ENCODE peak calls at places on chromosomes 13 and 19, in ten cellular contexts. C is AG04450, O is Peyer's patch, V is ascending aorta, F is lower lobe of right lung, X is PC-3, B is body of pancreas, R is tibial nerve, H is GM23338, J is breast epithelium. U is an unnamed sample.

GRCh38 chr13:46341112-46341711 is 45.8 kb downstream of the RUBCNL start:
- DNase-seq in H (no peak), J (no peak), R (no peak), B (no peak), X (peak; percentile 56), F (no peak), C (peak; percentile 6), O (no peak), V (no peak), U (no peak)

GRCh38 chr13:45297456-45298205 is 43.4 kb downstream of the TPT1 start:
- DNase-seq in J (no peak), R (no peak), O (no peak), X (no peak), B (no peak), V (no peak), C (no peak), H (no peak), F (no peak), U (no peak)

GRCh38 chr13:77752512-77753069 is 55.1 kb downstream of the SLAIN1 start:
- DNase-seq in B (no peak), X (no peak), J (no peak), F (no peak), H (no peak), R (no peak), V (no peak), C (no peak), O (no peak), U (no peak)

GRCh38 chr13:41916173-41916954 is 44.5 kb downstream of the VWA8 start:
- DNase-seq in R (no peak), H (no peak), J (no peak), C (peak; percentile 66), B (no peak), O (no peak), F (no peak), V (no peak), X (peak; percentile 59), U (no peak)

GRCh38 chr19:15562861-15563260 is 52.2 kb upstream of the CYP4F8 start:
- DNase-seq in X (peak; percentile 57), O (no peak), R (no peak), H (no peak), V (no peak), J (peak; percentile 67), B (peak; percentile 31), F (no peak), C (peak; percentile 11), U (no peak)

GRCh38 chr19:35240322-35240721 is 8.5 kb upstream of the LSR start:
- DNase-seq in B (no peak), J (no peak), X (no peak), F (no peak), O (no peak), H (no peak), R (no peak), C (no peak), V (no peak), U (no peak)

GRCh38 chr19:4051175-4052101 is 15.3 kb downstream of the ZBTB7A start:
- DNase-seq in V (no peak), C (no peak), F (peak; percentile 80), B (peak; percentile 38), J (no peak), O (peak; percentile 72), H (no peak), X (peak; percentile 63), R (no peak), U (no peak)

GRCh38 chr13:35354305-35354704 is 122.2 kb downstream of the MAB21L1 start:
- DNase-seq in C (no peak), R (no peak), F (no peak), B (no peak), H (no peak), J (no peak), V (no peak), X (no peak), O (no peak), U (no peak)

GRCh38 chr19:35310331-35310730 is 18.4 kb downstream of the MAG start:
- DNase-seq in X (no peak), F (no peak), R (no peak), H (no peak), C (no peak), V (no peak), B (no peak), O (no peak), J (no peak), U (no peak)

GRCh38 chr19:49533551-49534488 is 6.0 kb downstream of the RCN3 start:
- DNase-seq in R (peak; percentile 79), V (no peak), X (peak; percentile 68), B (peak; percentile 77), C (no peak), O (peak; percentile 74), J (peak; percentile 75), H (peak; percentile 83), F (peak; percentile 87), U (peak; percentile 82)

GRCh38 chr13:96672016-96672415 is 322.3 kb downstream of the OXGR1 start:
- DNase-seq in C (no peak), R (no peak), J (no peak), F (no peak), B (no peak), V (no peak), H (no peak), O (no peak), X (peak; percentile 74), U (no peak)

GRCh38 chr13:36086117-36086516 is 45.1 kb downstream of the DCLK1 start:
- DNase-seq in V (no peak), X (no peak), J (no peak), O (no peak), F (no peak), C (no peak), B (no peak), R (no peak), H (peak; percentile 71), U (no peak)

GRCh38 chr13:113746143-113746525 is 12.9 kb upstream of the TMEM255B start:
- DNase-seq in O (peak; percentile 66), C (no peak), X (no peak), J (no peak), F (no peak), R (no peak), B (no peak), V (no peak), H (peak; percentile 34), U (no peak)

GRCh38 chr13:104584481-104584880 is 1518.3 kb upstream of the SLC10A2 start:
- DNase-seq in C (no peak), X (no peak), V (no peak), J (no peak), O (no peak), B (no peak), H (no peak), R (no peak), F (no peak), U (no peak)

GRCh38 chr13:75327132-75327505 is 154.8 kb downstream of the TBC1D4 start:
- DNase-seq in X (no peak), J (no peak), F (no peak), V (no peak), B (no peak), R (no peak), H (no peak), C (no peak), O (no peak), U (no peak)
- H3K4me3 ChIP-seq in X (no peak overlapping the region), J (peak overlapping the region; percentile 53), F (peak overlapping the region; percentile 35), V (no peak overlapping the region), B (no peak overlapping the region), R (no peak overlapping the region), H (no peak overlapping the region), C (no peak overlapping the region), O (peak overlapping the region; percentile 26), U (no peak overlapping the region)

GRCh38 chr19:10334340-10335148 is 1.2 kb upstream of the RAVER1 start:
- DNase-seq in H (peak; percentile 95), J (peak; percentile 98), R (peak; percentile 95), C (peak; percentile 89), O (peak; percentile 98), V (peak; percentile 71), B (peak; percentile 98), X (peak; percentile 99), F (peak; percentile 96), U (peak; percentile 96)
- TF ChIP-seq CTCF in H (no peak), J (no peak), R (no peak), C (peak; percentile 33), O (no peak), V (no peak), B (no peak), X (no peak), F (no peak), U (no peak)

DNA sequence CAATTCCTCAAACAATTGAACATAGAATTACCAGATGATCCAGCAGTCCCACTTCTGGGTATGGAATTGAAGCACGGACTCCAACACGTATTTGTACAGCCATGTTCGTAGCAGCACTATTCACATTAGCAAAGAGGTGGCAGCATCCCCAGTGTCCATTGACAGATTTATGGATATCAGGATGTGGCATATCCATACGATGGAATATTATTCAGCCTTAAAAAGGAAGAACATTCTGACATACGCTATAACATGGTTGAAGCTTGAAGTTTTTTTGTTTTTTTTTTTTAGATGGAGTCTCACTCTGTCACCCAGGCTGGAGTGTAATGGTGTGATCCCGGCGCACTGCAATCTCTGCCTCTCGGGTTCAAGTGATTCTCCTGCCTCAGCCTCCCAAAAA is 220.6 kb downstream of the ZIC5 start:
- DNase-seq in V (no peak), C (no peak), H (no peak), O (no peak), X (no peak), R (no peak), B (no peak), F (no peak), J (no peak), U (no peak)
- H3K27ac ChIP-seq in V (no peak overlapping the region), C (no peak overlapping the region), H (no peak overlapping the region), O (peak overlapping the region; percentile 80), X (no peak overlapping the region), R (no peak overlapping the region), B (no peak overlapping the region), F (no peak overlapping the region), J (no peak overlapping the region), U (no peak overlapping the region)

GRCh38 chr13:83531022-83531421 is 351.3 kb downstream of the SLITRK1 start:
- DNase-seq in B (no peak), X (no peak), O (no peak), R (no peak), C (no peak), V (no peak), F (no peak), J (no peak), H (peak; percentile 18), U (no peak)

GRCh38 chr13:83538636-83539035 is 343.6 kb downstream of the SLITRK1 start:
- DNase-seq in C (no peak), O (no peak), X (no peak), H (no peak), V (no peak), F (no peak), R (no peak), B (no peak), J (no peak), U (no peak)

GRCh38 chr13:83532809-83533208 is 349.5 kb downstream of the SLITRK1 start:
- DNase-seq in B (no peak), H (no peak), J (no peak), R (no peak), V (no peak), X (no peak), F (no peak), C (no peak), O (no peak), U (no peak)

GRCh38 chr13:83536941-83537340 is 345.3 kb downstream of the SLITRK1 start:
- DNase-seq in O (no peak), H (no peak), C (no peak), J (no peak), X (peak; percentile 19), F (no peak), R (no peak), B (no peak), V (no peak), U (no peak)

DNA sequence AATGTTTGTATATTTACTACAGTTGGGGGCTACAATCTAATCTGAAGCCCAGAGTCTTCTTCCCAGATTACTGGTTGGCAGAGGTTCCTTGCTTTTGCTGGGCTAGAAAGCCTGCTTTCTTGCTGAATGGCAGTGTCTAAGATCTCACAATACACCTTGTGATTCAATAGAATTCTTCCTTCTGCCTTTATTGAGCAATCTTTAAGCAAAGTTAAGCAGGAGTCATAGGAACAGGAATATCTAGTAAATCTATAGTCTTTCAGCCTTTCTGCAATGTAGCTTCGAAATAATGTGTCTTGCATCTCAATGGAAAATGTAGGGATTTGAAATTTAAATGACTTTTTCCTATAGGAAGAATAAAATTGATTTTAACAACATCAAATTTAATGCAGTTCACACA is 346.1 kb downstream of the SLITRK1 start:
- DNase-seq in H (no peak), F (no peak), B (no peak), R (no peak), C (no peak), X (no peak), O (no peak), J (no peak), V (no peak), U (no peak)
- H3K4me3 ChIP-seq in H (no peak overlapping the region), F (no peak overlapping the region), B (no peak overlapping the region), R (no peak overlapping the region), C (no peak overlapping the region), X (no peak overlapping the region), O (no peak overlapping the region), J (no peak overlapping the region), V (no peak overlapping the region), U (no peak overlapping the region)

U was measured in heart right ventricle.